ENCODE peak calls at places on chromosomes 5 and 9, in four cellular contexts. J is astrocyte of the spinal cord; T is activated naive CD8-positive, alpha-beta T cell treated with anti-CD3 and anti-CD28 coated beads, Interleukin-2, amount 10 ng/mL, durations not matched to agents 7 days and 5 days; D is osteocyte. P is an unnamed sample.

GRCh38 chr5:150176745-150177485 is 10.3 kb downstream of the CDX1 start:
- DNase-seq in J (peak; percentile 36), T (no peak), D (no peak), P (no peak)

GRCh38 chr5:142276517-142276916 is 48.3 kb downstream of the SPRY4 start:
- DNase-seq in J (no peak), T (no peak), D (no peak), P (no peak)

GRCh38 chr9:133876144-133876543 is 116.0 kb downstream of the VAV2 start:
- DNase-seq in J (no peak), T (no peak), D (no peak), P (no peak)

GRCh38 chr5:168104811-168105481 is 186.5 kb upstream of the WWC1 start:
- DNase-seq in J (peak; percentile 27), T (no peak), D (no peak), P (no peak)

GRCh38 chr9:107951511-107951910 is 461.9 kb upstream of the KLF4 start:
- DNase-seq in J (no peak), T (no peak), D (no peak), P (no peak)

GRCh38 chr9:16867571-16868311 is 2.7 kb downstream of the BNC2 start:
- DNase-seq in J (peak; percentile 76), T (no peak), D (no peak), P (no peak)

GRCh38 chr5:159763564-159763963 is 152.7 kb upstream of the ADRA1B start:
- DNase-seq in J (no peak), T (no peak), D (no peak), P (no peak)

GRCh38 chr5:153432583-153432982 is 57.9 kb upstream of the GRIA1 start:
- DNase-seq in J (no peak), T (no peak), D (no peak), P (no peak)

GRCh38 chr5:103428411-103428871 is 134.1 kb downstream of the NUDT12 start:
- DNase-seq in J (peak; percentile 94), T (no peak), D (peak; percentile 86), P (no peak)

GRCh38 chr9:77933976-77934375 is 97.6 kb downstream of the GNAQ start:
- DNase-seq in J (no peak), T (no peak), D (no peak), P (no peak)

GRCh38 chr5:73605223-73606087 is 20.5 kb upstream of the ARHGEF28 start:
- DNase-seq in J (peak; percentile 25), T (no peak), D (no peak), P (no peak)

GRCh38 chr5:72448368-72448767 is 58.8 kb downstream of the ZNF366 start:
- DNase-seq in J (no peak), T (no peak), D (no peak), P (no peak)

GRCh38 chr9:127708952-127709587 is 2.3 kb downstream of the CFAP157 start:
- DNase-seq in J (no peak), T (no peak), D (no peak), P (no peak)

GRCh38 chr5:164597293-164597900 is 1092.0 kb downstream of the MAT2B start:
- DNase-seq in J (no peak), T (no peak), D (no peak), P (no peak)

GRCh38 chr5:59712836-59713487 is 180.6 kb downstream of the PDE4D start:
- DNase-seq in J (no peak), T (no peak), D (no peak), P (peak; percentile 17)

GRCh38 chr5:158727771-158728311 is 371.9 kb downstream of the EBF1 start:
- DNase-seq in J (no peak), T (no peak), D (no peak), P (no peak)

GRCh38 chr5:160434022-160434531 is 12.4 kb downstream of the PTTG1 start:
- DNase-seq in J (no peak), T (no peak), D (no peak), P (peak; percentile 30)

GRCh38 chr9:92247296-92247695 is 46.2 kb downstream of the IARS1 start:
- DNase-seq in J (peak; percentile 63), T (no peak), D (no peak), P (no peak)

GRCh38 chr9:137924761-137925369 is 47.3 kb downstream of the CACNA1B start:
- DNase-seq in J (no peak), T (no peak), D (peak; percentile 70), P (no peak)

GRCh38 chr5:178121450-178122276 is 8.3 kb downstream of the N4BP3 start:
- DNase-seq in J (no peak), T (no peak), D (no peak), P (no peak)

GRCh38 chr5:80406980-80407734 is 707 bp upstream of the ZFYVE16 start:
- DNase-seq in J (no peak), T (no peak), D (no peak), P (peak; percentile 4)

GRCh38 chr5:11182441-11183080 is 421.5 kb upstream of the DAP start:
- DNase-seq in J (peak; percentile 61), T (no peak), D (no peak), P (peak; percentile 15)

GRCh38 chr5:109844695-109845094 is 155.0 kb downstream of the MAN2A1 start:
- DNase-seq in J (peak; percentile 53), T (no peak), D (no peak), P (no peak)

GRCh38 chr9:128159073-128159783 is 837 bp upstream of the BBLN start:
- DNase-seq in J (no peak), T (peak; percentile 58), D (no peak), P (no peak)

GRCh38 chr5:149018909-149019443 is 43.9 kb downstream of the SH3TC2 start:
- DNase-seq in J (peak; percentile 64), T (no peak), D (no peak), P (no peak)

GRCh38 chr5:151092750-151093149 is 11.9 kb upstream of the TNIP1 start:
- DNase-seq in J (peak; percentile 84), T (no peak), D (no peak), P (no peak)

GRCh38 chr5:180034564-180034963 is 37.0 kb downstream of the RNF130 start:
- DNase-seq in J (peak; percentile 33), T (no peak), D (no peak), P (no peak)

GRCh38 chr5:171342362-171343111 is 33.5 kb downstream of the TLX3 start:
- DNase-seq in J (peak; percentile 62), T (no peak), D (no peak), P (no peak)

GRCh38 chr5:156329197-156329611 is 2.2 kb downstream of the SGCD start:
- DNase-seq in J (no peak), T (no peak), D (no peak), P (no peak)

GRCh38 chr5:150598046-150598445 is 42.4 kb upstream of the SYNPO start:
- DNase-seq in J (no peak), T (no peak), D (no peak), P (no peak)

GRCh38 chr9:28073278-28073677 is 500.0 kb upstream of the C9orf72 start:
- DNase-seq in J (peak; percentile 75), T (no peak), D (no peak), P (peak; percentile 38)

GRCh38 chr5:147369742-147370374 is 135.0 kb downstream of the STK32A start:
- DNase-seq in J (peak; percentile 57), T (no peak), D (no peak), P (no peak)

GRCh38 chr9:35521708-35522107 is 31.8 kb downstream of the RUSC2 start:
- DNase-seq in J (peak; percentile 74), T (no peak), D (no peak), P (no peak)

GRCh38 chr5:171755354-171755821 is 30.2 kb upstream of the SMIM23 start:
- DNase-seq in J (no peak), T (no peak), D (peak; percentile 54), P (no peak)

GRCh38 chr5:2222246-2222645 is 339.5 kb upstream of the IRX4 start:
- DNase-seq in J (no peak), T (no peak), D (peak; percentile 76), P (no peak)

P was measured in neuronal stem cell.